ENCODE peak calls at places on chromosomes 16 and 17, in seven cellular contexts. T is HCT116, O is lower lobe of right lung, A is body of pancreas, F is kidney epithelial cell, J is AG04449, G is HAP-1. P is an unnamed sample.

GRCh38 chr17:82487898-82488297 is 29.4 kb downstream of the NARF start:
- DNase-seq in T (no peak), O (peak), A (no peak), F (no peak), J (no peak), G (no peak), P (no peak)

GRCh38 chr17:45234641-45235040 is 13.0 kb downstream of the FMNL1 start:
- DNase-seq in T (no peak), O (no peak), A (no peak), F (no peak), J (no peak), G (peak), P (no peak)

GRCh38 chr17:64448665-64449512 is at the start of gene MILR1:
- DNase-seq in T (peak), O (no peak), A (peak), F (no peak), J (peak), G (no peak), P (no peak)

GRCh38 chr16:23505180-23505665 is 5.1 kb downstream of the GGA2 start:
- DNase-seq in T (no peak), O (no peak), A (no peak), F (no peak), J (no peak), G (no peak), P (no peak)

GRCh38 chr16:1773703-1774455 is 945 bp upstream of the MRPS34 start:
- DNase-seq in T (no peak), O (no peak), A (no peak), F (no peak), J (no peak), G (no peak), P (no peak)

GRCh38 chr17:48131216-48131824 is 23.8 kb downstream of the SNX11 start:
- DNase-seq in T (peak), O (no peak), A (peak), F (peak), J (no peak), G (peak), P (no peak)

GRCh38 chr17:31424944-31425582 is 33.6 kb downstream of the RAB11FIP4 start:
- DNase-seq in T (no peak), O (no peak), A (peak), F (no peak), J (no peak), G (peak), P (peak)

GRCh38 chr17:68057531-68057952 is 22.0 kb downstream of the KPNA2 start:
- DNase-seq in T (peak), O (no peak), A (peak), F (no peak), J (no peak), G (peak), P (no peak)

GRCh38 chr17:81510798-81511549 is 1.6 kb downstream of the ACTG1 start:
- DNase-seq in T (no peak), O (peak), A (no peak), F (no peak), J (no peak), G (peak), P (no peak)

GRCh38 chr17:32256695-32257013 is 9.0 kb upstream of the RHBDL3 start:
- DNase-seq in T (no peak), O (no peak), A (no peak), F (no peak), J (no peak), G (no peak), P (no peak)

GRCh38 chr17:81672954-81673353 is 6.4 kb downstream of the CCDC137 start:
- DNase-seq in T (no peak), O (no peak), A (no peak), F (no peak), J (no peak), G (no peak), P (no peak)

GRCh38 chr17:59767176-59767575 is 59.7 kb downstream of the VMP1 start:
- DNase-seq in T (no peak), O (no peak), A (no peak), F (no peak), J (no peak), G (no peak), P (no peak)

GRCh38 chr16:65176603-65177002 is 54.7 kb upstream of the CDH11 start:
- DNase-seq in T (no peak), O (no peak), A (peak), F (peak), J (peak), G (no peak), P (no peak)

GRCh38 chr17:78645421-78646295 is 68.5 kb upstream of the DNAH17 start:
- DNase-seq in T (no peak), O (peak), A (peak), F (no peak), J (no peak), G (peak), P (no peak)

GRCh38 chr17:45190503-45191282 is 29.0 kb downstream of the HEXIM2 start:
- DNase-seq in T (no peak), O (no peak), A (no peak), F (no peak), J (no peak), G (no peak), P (no peak)

GRCh38 chr16:88870608-88871348 is 4.3 kb upstream of the PABPN1L start:
- DNase-seq in T (no peak), O (no peak), A (no peak), F (no peak), J (no peak), G (no peak), P (no peak)

GRCh38 chr17:72600934-72601333 is 480.1 kb downstream of the SOX9 start:
- DNase-seq in T (no peak), O (no peak), A (no peak), F (no peak), J (peak), G (no peak), P (peak)

GRCh38 chr17:12089809-12090384 is 69.2 kb downstream of the MAP2K4 start:
- DNase-seq in T (no peak), O (no peak), A (no peak), F (peak), J (peak), G (no peak), P (peak)

GRCh38 chr16:56936950-56937349 is 5.0 kb downstream of the HERPUD1 start:
- DNase-seq in T (no peak), O (no peak), A (no peak), F (no peak), J (no peak), G (no peak), P (no peak)
- H3K4me3 ChIP-seq in T (no peak), O (peak), A (peak), F (no peak), J (no peak), G (no peak), P (no peak)

DNA sequence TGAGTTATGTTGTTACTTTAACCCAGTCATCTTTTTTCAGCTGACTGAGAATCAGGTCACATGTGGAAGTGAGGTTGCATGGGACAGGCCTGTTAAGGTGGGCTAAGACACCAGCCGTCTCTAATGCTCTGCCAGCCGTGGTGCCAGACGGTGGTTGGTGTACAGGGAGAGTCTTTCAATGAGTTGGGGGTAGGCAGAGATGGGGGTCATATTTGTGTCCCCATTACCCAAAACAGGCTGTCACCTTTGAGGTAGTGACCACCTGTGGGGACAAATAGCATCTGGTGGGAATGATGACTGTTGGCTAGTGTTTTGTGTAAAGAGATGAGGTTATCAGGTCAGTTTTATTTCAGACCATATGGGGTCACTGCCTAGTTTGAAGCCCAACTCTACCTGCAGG is 1.8 kb downstream of the RPL38 start:
- DNase-seq in T (no peak), O (no peak), A (no peak), F (no peak), J (no peak), G (no peak), P (no peak)
- H3K4me3 ChIP-seq in T (peak), O (peak), A (no peak), F (no peak), J (peak), G (peak), P (peak)

GRCh38 chr17:70976447-70976846 is 807.1 kb downstream of the KCNJ2 start:
- DNase-seq in T (no peak), O (no peak), A (no peak), F (no peak), J (no peak), G (no peak), P (no peak)
- H3K4me3 ChIP-seq in T (no peak), O (no peak), A (no peak), F (no peak), J (no peak), G (no peak), P (no peak)

GRCh38 chr16:84005391-84005790 is 37.2 kb downstream of the SLC38A8 start:
- DNase-seq in T (no peak), O (no peak), A (no peak), F (no peak), J (no peak), G (no peak), P (no peak)
- H3K4me3 ChIP-seq in T (no peak), O (no peak), A (no peak), F (no peak), J (no peak), G (no peak), P (no peak)

GRCh38 chr16:84475643-84476240 is 28.7 kb downstream of the MEAK7 start:
- DNase-seq in T (no peak), O (no peak), A (no peak), F (no peak), J (no peak), G (no peak), P (no peak)

GRCh38 chr16:84471966-84472365 is 32.5 kb downstream of the MEAK7 start:
- DNase-seq in T (no peak), O (no peak), A (no peak), F (no peak), J (no peak), G (no peak), P (no peak)

GRCh38 chr16:84467709-84468108 is 36.8 kb downstream of the MEAK7 start:
- DNase-seq in T (no peak), O (no peak), A (no peak), F (no peak), J (no peak), G (no peak), P (no peak)

GRCh38 chr16:84467256-84467655 is 37.2 kb downstream of the MEAK7 start:
- DNase-seq in T (no peak), O (no peak), A (no peak), F (no peak), J (no peak), G (no peak), P (no peak)

DNA sequence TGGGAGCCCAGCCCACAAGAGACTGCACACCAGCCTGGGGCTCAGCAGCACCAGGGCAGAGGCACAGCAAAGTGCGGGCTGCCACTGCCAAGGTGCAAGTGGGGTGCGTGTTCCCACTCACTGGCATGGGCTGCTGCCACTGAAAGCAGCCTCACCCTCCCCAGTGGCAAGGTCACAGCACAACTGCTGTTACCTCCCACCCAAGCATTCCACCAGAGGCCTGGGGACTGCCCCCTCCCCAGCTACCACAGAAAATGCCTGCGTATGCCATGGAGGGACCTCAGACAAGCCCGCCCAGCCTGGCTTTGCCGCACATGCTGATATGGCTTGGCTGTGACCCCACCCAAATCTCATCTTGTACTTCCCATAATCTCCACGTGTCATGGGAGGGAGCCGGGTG is 33.1 kb downstream of the MEAK7 start:
- DNase-seq in T (no peak), O (no peak), A (no peak), F (no peak), J (no peak), G (no peak), P (no peak)
- H3K4me3 ChIP-seq in T (no peak), O (no peak), A (no peak), F (no peak), J (no peak), G (no peak), P (no peak)

GRCh38 chr17:57623620-57624019 is 121.5 kb downstream of the CCDC182 start:
- DNase-seq in T (no peak), O (no peak), A (no peak), F (no peak), J (no peak), G (no peak), P (no peak)
- H3K4me3 ChIP-seq in T (no peak), O (no peak), A (no peak), F (no peak), J (no peak), G (no peak), P (no peak)